ENCODE peak calls at places on chromosomes 3 and 15, in six cellular contexts. J, U, T, B, K and E are unnamed samples.

GRCh38 chr3:158458464-158458863 is 112.5 kb upstream of the MLF1 start:
- DNase-seq in U (no peak), T (no peak), K (peak), B (no peak), J (no peak), E (no peak)

GRCh38 chr3:54536450-54536849 is 391.4 kb downstream of the LRTM1 start:
- DNase-seq in T (no peak), U (no peak), K (no peak), B (no peak), J (no peak), E (no peak)

GRCh38 chr3:64224826-64225606 is at the start of gene PRICKLE2:
- DNase-seq in K (peak), B (peak), J (peak), U (no peak), T (no peak), E (peak)

GRCh38 chr3:43087249-43087776 is 18.6 kb downstream of the POMGNT2 start:
- DNase-seq in K (no peak), T (no peak), J (no peak), U (no peak), B (peak), E (no peak)

GRCh38 chr15:101127503-101128076 is 124.3 kb downstream of the CHSY1 start:
- DNase-seq in T (peak), U (peak), J (peak), K (peak), B (no peak), E (no peak)

GRCh38 chr3:42264399-42265058 is 1.5 kb downstream of the CCK start:
- DNase-seq in T (no peak), B (peak), U (no peak), J (no peak), K (no peak), E (no peak)

GRCh38 chr3:167750273-167750971 is 14.9 kb downstream of the SERPINI1 start:
- DNase-seq in T (no peak), K (no peak), J (no peak), U (no peak), B (no peak), E (no peak)

GRCh38 chr3:144273611-144274010 is 302.0 kb downstream of the DIPK2A start:
- DNase-seq in B (no peak), U (no peak), T (no peak), J (peak), K (peak), E (no peak)

GRCh38 chr3:15015456-15015855 is 49.7 kb downstream of the MRPS25 start:
- DNase-seq in B (no peak), J (no peak), K (no peak), T (no peak), U (no peak), E (no peak)

GRCh38 chr3:66004244-66004643 is 34.5 kb downstream of the MAGI1 start:
- DNase-seq in T (no peak), B (no peak), K (no peak), J (no peak), U (no peak), E (no peak)

GRCh38 chr15:69346112-69346511 is 47.4 kb downstream of the PAQR5 start:
- DNase-seq in K (peak), J (no peak), T (no peak), U (no peak), B (no peak), E (no peak)

GRCh38 chr3:143973352-143974021 is 1.9 kb downstream of the DIPK2A start:
- DNase-seq in K (no peak), J (peak), U (peak), T (no peak), B (no peak), E (peak)

GRCh38 chr3:34676431-34676830 is 878.0 kb downstream of the PDCD6IP start:
- DNase-seq in T (no peak), K (peak), U (no peak), B (no peak), J (no peak), E (no peak)

GRCh38 chr3:66598168-66598567 is 97.3 kb upstream of the LRIG1 start:
- DNase-seq in B (no peak), K (peak), U (no peak), J (no peak), T (no peak), E (no peak)

GRCh38 chr3:30752961-30753360 is 141.5 kb downstream of the GADL1 start:
- DNase-seq in J (peak), B (no peak), U (peak), K (peak), T (no peak), E (no peak)

GRCh38 chr3:39809181-39809994 is at the start of gene MYRIP:
- DNase-seq in K (no peak), T (no peak), B (peak), U (no peak), J (peak), E (peak)

GRCh38 chr3:141000027-141000663 is 51.0 kb upstream of the SPSB4 start:
- DNase-seq in B (peak), U (peak), K (peak), J (peak), T (peak), E (peak)

GRCh38 chr15:94287794-94288246 is 56.5 kb downstream of the MCTP2 start:
- DNase-seq in T (no peak), K (no peak), U (peak), B (no peak), J (no peak), E (no peak)

GRCh38 chr15:67110400-67110799 is 45.0 kb downstream of the SMAD3 start:
- DNase-seq in T (no peak), B (no peak), K (no peak), U (no peak), J (no peak), E (no peak)

GRCh38 chr3:72523409-72524172 is 324.7 kb downstream of the SHQ1 start:
- DNase-seq in U (no peak), B (peak), J (no peak), T (no peak), K (no peak), E (no peak)

GRCh38 chr15:75776075-75776443 is 63.4 kb upstream of the CSPG4 start:
- DNase-seq in B (peak), T (peak), U (no peak), J (peak), K (peak), E (peak)

GRCh38 chr3:58994746-58995330 is 55.0 kb downstream of the CFAP20DC start:
- DNase-seq in B (peak), U (peak), T (peak), J (peak), K (peak), E (peak)

GRCh38 chr3:136381051-136381450 is 130.9 kb downstream of the PCCB start:
- DNase-seq in B (no peak), U (no peak), T (no peak), J (no peak), K (no peak), E (no peak)

GRCh38 chr3:132911741-132912415 is 126.3 kb upstream of the TMEM108 start:
- DNase-seq in J (no peak), U (no peak), T (no peak), K (no peak), B (no peak), E (no peak)

GRCh38 chr15:91022832-91023129 is 387 bp upstream of the VPS33B start:
- DNase-seq in U (no peak), T (no peak), K (no peak), B (no peak), J (no peak), E (no peak)

GRCh38 chr15:91468861-91469260 is 368.8 kb downstream of the SV2B start:
- DNase-seq in U (peak), B (peak), J (no peak), T (no peak), K (no peak), E (peak)

GRCh38 chr3:126266291-126266840 is 86.0 kb upstream of the ALDH1L1 start:
- DNase-seq in T (no peak), B (peak), U (no peak), J (peak), K (no peak), E (peak)

GRCh38 chr3:5791558-5791957 is 604.1 kb downstream of the EDEM1 start:
- DNase-seq in T (no peak), U (no peak), J (no peak), B (peak), K (peak), E (no peak)

GRCh38 chr3:50627407-50628051 is 10.6 kb downstream of the MAPKAPK3 start:
- DNase-seq in K (peak), U (peak), J (no peak), B (peak), T (peak), E (peak)

GRCh38 chr15:51992953-51993352 is 21.4 kb upstream of the LEO1 start:
- DNase-seq in K (no peak), U (no peak), J (no peak), B (no peak), T (no peak), E (no peak)

GRCh38 chr3:189103208-189103607 is 68.6 kb upstream of the TPRG1 start:
- DNase-seq in U (no peak), K (no peak), T (no peak), J (no peak), B (no peak), E (no peak)

GRCh38 chr3:189108735-189109134 is 63.0 kb upstream of the TPRG1 start:
- DNase-seq in B (peak), J (no peak), T (no peak), U (no peak), K (no peak), E (peak)

GRCh38 chr3:189108032-189108431 is 63.7 kb upstream of the TPRG1 start:
- DNase-seq in B (no peak), U (no peak), J (peak), K (no peak), T (no peak), E (no peak)

GRCh38 chr3:189109145-189109544 is 62.6 kb upstream of the TPRG1 start:
- DNase-seq in B (no peak), J (no peak), U (no peak), K (no peak), T (no peak), E (no peak)
- H3K4me2 ChIP-seq in B (no peak), J (peak), U (no peak), K (no peak), T (no peak), E (no peak)

GRCh38 chr3:183540501-183541234 is 14.8 kb downstream of the KLHL6 start:
- DNase-seq in U (no peak), B (no peak), J (no peak), K (no peak), T (no peak), E (no peak)

GRCh38 chr3:183541738-183542137 is 13.8 kb downstream of the KLHL6 start:
- DNase-seq in B (no peak), K (no peak), J (no peak), U (no peak), T (no peak), E (no peak)

GRCh38 chr3:183541235-183541655 is 14.3 kb downstream of the KLHL6 start:
- DNase-seq in J (no peak), B (no peak), T (no peak), K (no peak), U (no peak), E (no peak)

GRCh38 chr3:183538475-183538874 is 17.0 kb downstream of the KLHL6 start:
- DNase-seq in T (no peak), B (no peak), K (no peak), U (no peak), J (no peak), E (no peak)

GRCh38 chr3:183539821-183540220 is 15.7 kb downstream of the KLHL6 start:
- DNase-seq in J (no peak), T (no peak), U (no peak), K (no peak), B (no peak), E (no peak)
- H3K4me2 ChIP-seq in J (no peak), T (no peak), U (no peak), K (no peak), B (no peak), E (no peak)

DNA sequence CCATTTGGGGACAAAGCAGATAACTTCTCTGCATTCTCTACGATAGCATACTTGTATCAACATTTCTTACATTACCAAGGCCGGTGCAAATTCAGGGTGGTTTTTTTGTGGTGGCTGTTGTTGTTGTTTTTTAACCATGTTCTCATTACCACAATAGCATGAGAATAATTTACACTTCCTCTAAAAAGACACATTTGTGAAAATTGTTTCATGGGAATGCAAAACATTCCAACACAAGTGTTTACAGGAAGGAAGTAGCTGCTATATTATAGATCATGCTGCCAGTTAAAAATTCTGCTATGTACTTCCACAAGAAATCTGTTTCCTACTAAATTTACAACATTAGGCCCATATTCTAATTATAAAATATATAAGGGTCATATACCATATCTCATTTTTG is 60.3 kb downstream of the UACA start:
- DNase-seq in K (no peak), J (no peak), U (no peak), T (no peak), B (no peak), E (no peak)
- H3K4me2 ChIP-seq in K (peak), J (peak), U (no peak), T (peak), B (no peak), E (no peak)

GRCh38 chr3:62938583-62938982 is 63.4 kb upstream of the CADPS start:
- DNase-seq in J (no peak), T (no peak), U (no peak), K (no peak), B (no peak), E (no peak)

GRCh38 chr3:62942761-62943160 is 67.5 kb upstream of the CADPS start:
- DNase-seq in K (no peak), U (no peak), B (no peak), J (no peak), T (no peak), E (no peak)

GRCh38 chr3:62936626-62937254 is 61.5 kb upstream of the CADPS start:
- DNase-seq in K (no peak), B (no peak), T (no peak), J (no peak), U (no peak), E (no peak)

GRCh38 chr3:62939707-62940106 is 64.5 kb upstream of the CADPS start:
- DNase-seq in K (no peak), T (no peak), B (no peak), J (no peak), U (no peak), E (no peak)

DNA sequence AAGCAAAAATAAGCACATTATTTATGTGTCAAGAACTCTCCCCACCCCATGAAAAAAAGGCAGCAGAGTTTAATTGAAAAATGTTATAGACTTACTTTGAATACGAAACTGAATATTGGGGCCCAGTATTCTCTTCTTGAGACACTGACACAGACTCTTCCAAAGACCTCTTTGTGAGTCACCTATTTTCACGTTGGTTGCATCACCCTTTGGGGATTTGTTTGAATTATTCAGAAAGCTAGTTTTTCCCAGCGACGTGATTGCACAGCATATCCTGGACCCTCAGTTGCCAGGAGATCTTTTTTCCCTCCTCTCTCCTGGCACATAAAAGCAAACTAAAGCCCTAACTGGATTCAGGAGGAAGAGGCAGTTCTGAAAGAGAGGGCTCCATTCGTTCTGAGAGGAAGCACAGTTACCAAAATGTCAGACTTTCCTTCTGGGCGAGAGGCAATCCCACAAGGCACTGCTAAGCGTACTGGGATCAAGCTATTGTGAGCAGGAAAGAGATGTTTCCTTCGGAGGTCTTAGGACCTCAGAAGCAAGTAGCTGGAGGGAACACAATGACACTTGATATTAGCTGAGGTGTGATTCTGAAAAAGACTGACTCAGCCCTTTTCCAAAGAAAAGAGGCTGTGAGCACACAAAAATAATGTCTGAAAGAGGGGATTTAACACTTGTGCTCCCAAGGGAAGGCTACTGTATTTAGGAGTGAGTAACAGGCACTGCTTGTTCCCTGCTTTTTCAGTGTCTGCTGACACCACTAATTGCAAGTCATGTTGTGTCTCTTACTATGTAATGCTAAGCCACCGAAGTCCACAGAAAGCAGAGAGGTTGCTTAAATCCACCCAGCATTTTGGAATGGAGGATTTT is 65.8 kb upstream of the CADPS start:
- DNase-seq in U (no peak), T (no peak), J (peak), B (peak), K (peak), E (peak)
- H3K4me2 ChIP-seq in U (no peak), T (no peak), J (peak), B (no peak), K (peak), E (peak)

DNA sequence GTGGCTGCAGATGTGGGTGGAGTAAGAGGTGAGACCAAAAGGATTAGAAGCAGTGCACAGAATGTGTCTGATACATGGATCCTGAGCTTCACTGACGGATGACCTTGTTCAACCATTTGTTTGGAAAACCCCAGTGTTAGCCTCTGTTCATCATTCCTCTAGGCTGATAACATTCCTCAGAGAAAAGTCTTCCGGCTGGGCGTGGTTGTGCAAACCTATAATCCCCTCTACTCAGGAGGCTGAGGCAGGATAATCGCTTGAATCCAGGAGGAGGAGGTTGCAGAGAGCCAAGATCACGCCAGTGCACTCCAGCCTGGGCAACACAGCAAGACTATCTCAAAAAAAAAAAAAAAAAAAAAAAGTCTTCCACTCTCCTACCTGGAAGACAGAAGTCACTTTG is 23.1 kb upstream of the CHD2 start:
- DNase-seq in K (no peak), U (no peak), T (no peak), J (peak), B (no peak), E (peak)
- H3K4me2 ChIP-seq in K (no peak), U (no peak), T (no peak), J (no peak), B (no peak), E (no peak)

GRCh38 chr3:124518350-124518749 is 211.9 kb upstream of the UMPS start:
- DNase-seq in T (no peak), B (no peak), K (no peak), J (no peak), U (no peak), E (no peak)

GRCh38 chr3:124519844-124520243 is 210.4 kb upstream of the UMPS start:
- DNase-seq in T (no peak), B (no peak), J (no peak), U (no peak), K (no peak), E (no peak)

GRCh38 chr3:124516333-124516732 is 213.9 kb upstream of the UMPS start:
- DNase-seq in K (no peak), B (no peak), J (no peak), U (no peak), T (no peak), E (no peak)

GRCh38 chr3:124522226-124522625 is 208.0 kb upstream of the UMPS start:
- DNase-seq in U (no peak), T (no peak), K (no peak), J (no peak), B (no peak), E (no peak)

GRCh38 chr3:124520970-124521369 is 209.3 kb upstream of the UMPS start:
- DNase-seq in B (no peak), U (no peak), K (no peak), J (no peak), T (no peak), E (no peak)
- H3K4me2 ChIP-seq in B (no peak), U (no peak), K (no peak), J (no peak), T (no peak), E (no peak)